ENCODE peak calls at places on chromosomes 6 and 20, in seven cellular contexts. S is mesendoderm; C is body of pancreas; U is transverse colon; R is CD4-positive, CD25-positive, alpha-beta regulatory T cell; A is stomach; K is CD4-positive, alpha-beta T cell. L is an unnamed sample.

GRCh38 chr20:53842301-53843099 is 227.9 kb downstream of the BCAS1 start:
- DNase-seq in S (no peak), C (no peak), U (no peak), R (no peak), A (no peak), K (no peak), L (no peak)

GRCh38 chr6:32267035-32267434 is 43.2 kb upstream of the NOTCH4 start:
- DNase-seq in S (no peak), C (no peak), U (no peak), R (no peak), A (no peak), K (no peak), L (no peak)

GRCh38 chr6:137827977-137828815 is 38.9 kb upstream of the TNFAIP3 start:
- DNase-seq in S (no peak), C (no peak), U (no peak), R (no peak), A (no peak), K (no peak), L (no peak)

GRCh38 chr6:168756009-168756634 is 315.1 kb downstream of the SMOC2 start:
- DNase-seq in S (peak; percentile 88), C (no peak), U (no peak), R (no peak), A (no peak), K (no peak), L (no peak)

GRCh38 chr6:108661430-108661829 is 100.7 kb downstream of the FOXO3 start:
- DNase-seq in S (no peak), C (no peak), U (no peak), R (no peak), A (no peak), K (no peak), L (no peak)

GRCh38 chr6:41680182-41680965 is 42.1 kb downstream of the MDFI start:
- DNase-seq in S (peak; percentile 26), C (no peak), U (no peak), R (no peak), A (no peak), K (no peak), L (no peak)

GRCh38 chr20:35849726-35850125 is 77.9 kb downstream of the PHF20 start:
- DNase-seq in S (no peak), C (no peak), U (no peak), R (no peak), A (no peak), K (no peak), L (no peak)

GRCh38 chr20:15706719-15707118 is 866.5 kb downstream of the KIF16B start:
- DNase-seq in S (no peak), C (no peak), U (no peak), R (no peak), A (no peak), K (no peak), L (no peak)

GRCh38 chr20:61727761-61728160 is 337.9 kb downstream of the TAF4 start:
- DNase-seq in S (no peak), C (no peak), U (no peak), R (no peak), A (no peak), K (no peak), L (no peak)

GRCh38 chr6:157106487-157106886 is 216.8 kb downstream of the TMEM242 start:
- DNase-seq in S (peak; percentile 42), C (no peak), U (no peak), R (no peak), A (no peak), K (no peak), L (no peak)

GRCh38 chr6:38713812-38714211 is 1.3 kb upstream of the DNAH8 start:
- DNase-seq in S (no peak), C (no peak), U (peak; percentile 34), R (no peak), A (no peak), K (peak; percentile 50), L (no peak)

GRCh38 chr20:43040427-43040826 is 149.3 kb downstream of the PTPRT start:
- DNase-seq in S (peak; percentile 83), C (peak; percentile 19), U (no peak), R (no peak), A (no peak), K (no peak), L (no peak)

GRCh38 chr20:35837577-35838195 is 65.9 kb downstream of the PHF20 start:
- DNase-seq in S (no peak), C (no peak), U (no peak), R (no peak), A (no peak), K (no peak), L (no peak)

GRCh38 chr6:109449789-109450673 is 5.5 kb downstream of the MICAL1 start:
- DNase-seq in S (no peak), C (no peak), U (peak; percentile 43), R (peak; percentile 51), A (no peak), K (no peak), L (no peak)

GRCh38 chr6:71402101-71402500 is 113.5 kb downstream of the OGFRL1 start:
- DNase-seq in S (no peak), C (no peak), U (no peak), R (no peak), A (no peak), K (no peak), L (no peak)

GRCh38 chr20:50508171-50508761 is 1.9 kb upstream of the PTPN1 start:
- DNase-seq in S (peak; percentile 90), C (no peak), U (no peak), R (no peak), A (no peak), K (no peak), L (no peak)

GRCh38 chr6:30743099-30744053 is 889 bp upstream of the FLOT1 start:
- DNase-seq in S (no peak), C (peak; percentile 22), U (peak; percentile 47), R (peak; percentile 34), A (no peak), K (no peak), L (no peak)

GRCh38 chr6:43993881-43994523 is 133.2 kb downstream of the MRPL14 start:
- DNase-seq in S (no peak), C (peak; percentile 58), U (no peak), R (no peak), A (no peak), K (peak; percentile 7), L (no peak)

GRCh38 chr6:5082487-5083306 is 2.4 kb upstream of the PPP1R3G start:
- DNase-seq in S (peak; percentile 57), C (no peak), U (no peak), R (no peak), A (no peak), K (no peak), L (no peak)

GRCh38 chr6:20542927-20543602 is 8.8 kb downstream of the CDKAL1 start:
- DNase-seq in S (no peak), C (no peak), U (no peak), R (no peak), A (no peak), K (no peak), L (no peak)

GRCh38 chr6:136586295-136586694 is 36.1 kb upstream of the MAP7 start:
- DNase-seq in S (no peak), C (no peak), U (no peak), R (no peak), A (no peak), K (no peak), L (no peak)

GRCh38 chr6:71383891-71384489 is 95.4 kb downstream of the OGFRL1 start:
- DNase-seq in S (peak; percentile 42), C (no peak), U (no peak), R (no peak), A (no peak), K (no peak), L (no peak)

GRCh38 chr6:25832307-25832662 is 433 bp upstream of the SLC17A1 start:
- DNase-seq in S (no peak), C (no peak), U (no peak), R (no peak), A (no peak), K (no peak), L (no peak)

GRCh38 chr6:79543886-79544285 is 6.7 kb upstream of the LCA5 start:
- DNase-seq in S (no peak), C (no peak), U (no peak), R (no peak), A (no peak), K (no peak), L (no peak)

GRCh38 chr6:79544299-79544927 is 7.2 kb upstream of the LCA5 start:
- DNase-seq in S (peak; percentile 35), C (no peak), U (no peak), R (no peak), A (no peak), K (no peak), L (no peak)

GRCh38 chr6:79546186-79546585 is 9.0 kb upstream of the LCA5 start:
- DNase-seq in S (no peak), C (no peak), U (no peak), R (no peak), A (no peak), K (no peak), L (no peak)

GRCh38 chr6:79544939-79545450 is 7.8 kb upstream of the LCA5 start:
- DNase-seq in S (peak; percentile 100), C (peak; percentile 49), U (peak; percentile 53), R (no peak), A (peak; percentile 31), K (no peak), L (peak; percentile 46)

GRCh38 chr6:79543411-79543810 is 6.2 kb upstream of the LCA5 start:
- DNase-seq in S (no peak), C (no peak), U (no peak), R (no peak), A (no peak), K (no peak), L (no peak)
- H3K27ac ChIP-seq in S (no peak overlapping the region), C (no peak overlapping the region), U (peak overlapping the region; percentile 54), R (no peak overlapping the region), A (peak overlapping the region; percentile 53), K (no peak overlapping the region), L (no peak overlapping the region)

GRCh38 chr20:5835870-5836269 is 85.7 kb downstream of the SHLD1 start:
- DNase-seq in S (no peak), C (no peak), U (no peak), R (peak; percentile 85), A (no peak), K (no peak), L (no peak)
- H3K27ac ChIP-seq in S (no peak overlapping the region), C (peak overlapping the region; percentile 27), U (no peak overlapping the region), R (peak overlapping the region; percentile 94), A (no peak overlapping the region), K (peak overlapping the region; percentile 76), L (no peak overlapping the region)

GRCh38 chr6:144660545-144660944 is 375.4 kb downstream of the UTRN start:
- DNase-seq in S (no peak), C (no peak), U (peak; percentile 23), R (no peak), A (no peak), K (no peak), L (no peak)
- H3K27ac ChIP-seq in S (no peak overlapping the region), C (no peak overlapping the region), U (peak overlapping the region; percentile 77), R (no peak overlapping the region), A (no peak overlapping the region), K (no peak overlapping the region), L (no peak overlapping the region)

GRCh38 chr6:149060985-149061760 is 256.3 kb upstream of the TAB2 start:
- DNase-seq in S (no peak), C (peak; percentile 70), U (peak; percentile 71), R (no peak), A (peak; percentile 50), K (no peak), L (no peak)
- H3K27ac ChIP-seq in S (no peak overlapping the region), C (no peak overlapping the region), U (peak overlapping the region; percentile 78), R (peak overlapping the region; percentile 74), A (no peak overlapping the region), K (no peak overlapping the region), L (no peak overlapping the region)

DNA sequence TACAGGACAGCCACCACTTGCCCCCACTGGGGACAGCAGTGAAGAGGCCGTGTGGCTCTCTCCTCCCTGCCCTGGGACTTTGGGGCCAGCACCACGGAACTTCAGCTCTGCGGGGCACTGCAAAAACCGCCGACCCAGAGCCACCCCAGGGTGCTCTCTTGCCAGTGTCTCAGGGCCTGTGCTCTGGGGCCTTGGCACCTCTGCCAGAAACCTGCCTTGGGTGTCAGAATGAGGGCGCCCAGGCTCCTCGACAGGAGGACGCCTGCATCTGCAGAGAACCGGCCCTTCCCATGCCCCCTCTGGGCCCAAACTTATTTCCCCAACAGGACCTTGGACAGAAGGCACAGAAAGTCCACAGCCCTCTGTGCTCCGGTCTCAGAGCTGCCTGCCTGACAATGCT is 77.2 kb upstream of the MPC1 start:
- DNase-seq in S (no peak), C (no peak), U (no peak), R (no peak), A (no peak), K (no peak), L (no peak)
- H3K27ac ChIP-seq in S (no peak overlapping the region), C (no peak overlapping the region), U (no peak overlapping the region), R (no peak overlapping the region), A (no peak overlapping the region), K (no peak overlapping the region), L (no peak overlapping the region)